ENCODE peak calls at places on chromosome 1, in seven cellular contexts. O, U, N, A, F, J and T are unnamed samples.

GRCh38 chr1:38785285-38786039 is 74.1 kb downstream of the RRAGC start:
- DNase-seq in F (no peak), U (no peak), J (no peak), A (no peak), N (peak), O (no peak), T (no peak)

GRCh38 chr1:168550971-168551370 is 7.2 kb upstream of the XCL2 start:
- DNase-seq in F (no peak), J (peak), N (no peak), A (no peak), U (no peak), O (no peak), T (no peak)

GRCh38 chr1:23613191-23614126 is 54.2 kb upstream of the ID3 start:
- DNase-seq in O (no peak), U (no peak), F (peak), N (no peak), A (peak), J (no peak), T (no peak)

GRCh38 chr1:62613325-62613727 is 16.0 kb downstream of the ANGPTL3 start:
- DNase-seq in U (no peak), J (no peak), O (no peak), F (no peak), N (no peak), A (peak), T (no peak)

GRCh38 chr1:48232722-48233121 is 10.2 kb downstream of the SLC5A9 start:
- DNase-seq in F (no peak), U (no peak), O (no peak), N (no peak), J (no peak), A (no peak), T (no peak)

GRCh38 chr1:206505702-206506375 is 1.5 kb upstream of the RASSF5 start:
- DNase-seq in F (no peak), U (no peak), N (no peak), O (no peak), J (peak), A (no peak), T (no peak)

GRCh38 chr1:34742667-34743270 is 12.1 kb upstream of the GJB5 start:
- DNase-seq in O (peak), N (peak), F (peak), U (peak), J (peak), A (peak), T (peak)

GRCh38 chr1:228006793-228007053 is at the start of gene WNT3A:
- DNase-seq in O (no peak), F (no peak), N (no peak), A (no peak), J (no peak), U (no peak), T (no peak)

GRCh38 chr1:145695781-145696629 is 11.2 kb downstream of the PDZK1 start:
- DNase-seq in A (no peak), J (no peak), F (peak), O (no peak), N (no peak), U (no peak), T (no peak)

GRCh38 chr1:11355594-11356467 is 82.8 kb downstream of the UBIAD1 start:
- DNase-seq in A (no peak), U (peak), N (no peak), O (no peak), F (no peak), J (no peak), T (no peak)

GRCh38 chr1:42484382-42484781 is 21.3 kb downstream of the CCDC30 start:
- DNase-seq in N (peak), O (no peak), U (no peak), F (no peak), J (peak), A (no peak), T (peak)

GRCh38 chr1:200684015-200684414 is 14.3 kb upstream of the DDX59 start:
- DNase-seq in J (no peak), F (no peak), U (no peak), N (no peak), A (no peak), O (no peak), T (no peak)

GRCh38 chr1:19599810-19600209 is 44.3 kb upstream of the NBL1 start:
- DNase-seq in F (no peak), A (no peak), O (no peak), J (no peak), U (no peak), N (no peak), T (no peak)

GRCh38 chr1:19045898-19046889 is 89.7 kb upstream of the IFFO2 start:
- DNase-seq in J (no peak), O (no peak), N (no peak), F (no peak), U (no peak), A (no peak), T (peak)

GRCh38 chr1:71733121-71733520 is 549.2 kb downstream of the NEGR1 start:
- DNase-seq in U (no peak), F (no peak), A (no peak), N (no peak), J (no peak), O (no peak), T (no peak)

GRCh38 chr1:204844326-204844725 is 26.3 kb upstream of the NFASC start:
- DNase-seq in A (no peak), F (no peak), O (no peak), N (no peak), J (no peak), U (no peak), T (no peak)

GRCh38 chr1:161311595-161312181 is 1.9 kb upstream of the MPZ start:
- DNase-seq in F (no peak), N (no peak), J (no peak), U (no peak), A (no peak), O (no peak), T (peak)

GRCh38 chr1:90707363-90707710 is 9.8 kb downstream of the BARHL2 start:
- DNase-seq in J (peak), A (peak), U (no peak), F (no peak), O (no peak), N (peak), T (no peak)

GRCh38 chr1:156502749-156503671 is 2.4 kb upstream of the MEF2D start:
- DNase-seq in F (peak), U (no peak), A (no peak), J (peak), O (no peak), N (peak), T (peak)

GRCh38 chr1:228222548-228222947 is 14.7 kb downstream of the OBSCN start:
- DNase-seq in F (no peak), A (no peak), N (no peak), U (no peak), J (no peak), O (no peak), T (no peak)

GRCh38 chr1:110494522-110495406 is 24.2 kb downstream of the KCNA10 start:
- DNase-seq in F (no peak), N (no peak), A (no peak), O (no peak), U (no peak), J (no peak), T (no peak)